ENCODE peak calls at places on chromosomes 6 and 20, in eight cellular contexts. L is 8988T; Z is stimulated activated CD4-positive, alpha-beta T cell treated with anti-CD3 and anti-CD28 coated beads, Interleukin-1b, Interleukin-23, amount 100 ng/mL, for 24 hours; Q is activated CD4-positive, alpha-beta T cell treated with anti-CD3 and anti-CD28 coated beads, Interleukin-2, amount 50 U/mL, for 1 hour; F is lower lobe of right lung; J is body of pancreas; E is AG09319; W is fibroblast of the conjunctiva. Y is an unnamed sample.

GRCh38 chr6:7106752-7107577 is 796 bp upstream of the RREB1 start:
- DNase-seq in J (peak), Z (peak), F (peak), L (peak), W (no peak), Q (peak), E (no peak), Y (no peak)

GRCh38 chr6:113447088-113447831 is 409.9 kb upstream of the MARCKS start:
- DNase-seq in E (peak), J (no peak), F (no peak), W (peak), Z (no peak), L (no peak), Q (no peak), Y (peak)

GRCh38 chr20:50304501-50304856 is 113.8 kb downstream of the CEBPB start:
- DNase-seq in Z (no peak), W (peak), E (peak), Q (no peak), L (no peak), F (no peak), J (no peak), Y (no peak)

GRCh38 chr6:56047931-56048520 is 172.6 kb upstream of the BMP5 start:
- DNase-seq in F (no peak), J (no peak), Z (no peak), Q (no peak), E (no peak), W (no peak), L (no peak), Y (no peak)

GRCh38 chr6:54431466-54431865 is 123.2 kb downstream of the TINAG start:
- DNase-seq in E (peak), Q (no peak), W (peak), J (no peak), L (no peak), Z (no peak), F (no peak), Y (no peak)

GRCh38 chr6:137681445-137682009 is 185.5 kb upstream of the TNFAIP3 start:
- DNase-seq in Q (no peak), W (no peak), F (no peak), Z (no peak), L (no peak), E (no peak), J (no peak), Y (no peak)

GRCh38 chr6:3733321-3733925 is 18.1 kb downstream of the PXDC1 start:
- DNase-seq in Z (no peak), F (no peak), J (no peak), W (no peak), L (no peak), Q (no peak), E (no peak), Y (no peak)

GRCh38 chr20:37363221-37364012 is 17.5 kb downstream of the SRC start:
- DNase-seq in Q (no peak), W (no peak), E (no peak), F (peak), Z (no peak), J (no peak), L (peak), Y (no peak)

GRCh38 chr6:121436172-121436965 is 923 bp downstream of the GJA1 start:
- DNase-seq in F (no peak), Z (no peak), W (no peak), Q (no peak), E (no peak), J (no peak), L (no peak), Y (no peak)

GRCh38 chr6:16583151-16583762 is 178.0 kb downstream of the ATXN1 start:
- DNase-seq in J (no peak), F (no peak), Q (no peak), L (no peak), W (no peak), E (no peak), Z (no peak), Y (no peak)

GRCh38 chr6:98487612-98488011 is 346.8 kb upstream of the POU3F2 start:
- DNase-seq in J (no peak), Z (no peak), E (no peak), Q (no peak), F (no peak), L (no peak), W (no peak), Y (no peak)

GRCh38 chr20:48066256-48066655 is 281.0 kb upstream of the SULF2 start:
- DNase-seq in Q (no peak), Z (no peak), W (peak), J (no peak), L (no peak), E (no peak), F (no peak), Y (peak)

GRCh38 chr6:152129606-152130249 is 322.2 kb downstream of the ESR1 start:
- DNase-seq in E (no peak), L (no peak), F (no peak), Q (no peak), W (no peak), Z (no peak), J (no peak), Y (no peak)

GRCh38 chr20:53774487-53775203 is 181.0 kb upstream of the ZNF217 start:
- DNase-seq in Z (no peak), Q (no peak), E (peak), F (no peak), L (peak), J (no peak), W (no peak), Y (no peak)

GRCh38 chr20:58640446-58640845 is 10.6 kb upstream of the STX16 start:
- DNase-seq in J (no peak), Z (no peak), Q (no peak), L (no peak), F (no peak), E (no peak), W (no peak), Y (no peak)

GRCh38 chr6:4577406-4577805 is 198.8 kb upstream of the CDYL start:
- DNase-seq in Q (no peak), L (no peak), J (peak), E (peak), F (no peak), Z (no peak), W (peak), Y (no peak)

GRCh38 chr6:130189691-130190459 is 32.9 kb downstream of the SAMD3 start:
- DNase-seq in Z (no peak), J (no peak), Q (no peak), W (no peak), F (no peak), E (no peak), L (no peak), Y (no peak)

Y was measured in SK-MEL-5.